ENCODE peak calls at places on chromosomes 2 and 18, in seven cellular contexts. One of them, this sample, is unnamed.

GRCh38 chr18:7608798-7609197 is 41.7 kb downstream of the PTPRM start:
- DNase-seq in pancreas: no peak
- DNase-seq in CD8-positive, alpha-beta memory T cell: no peak
- DNase-seq in thyroid gland: no peak
- DNase-seq in OCI-LY7: no peak
- DNase-seq in PC-3: no peak
- DNase-seq in A549: no peak
- DNase-seq in this sample: no peak

GRCh38 chr2:10345126-10345525 is 42.4 kb downstream of the HPCAL1 start:
- DNase-seq in A549: no peak
- DNase-seq in PC-3: no peak
- DNase-seq in thyroid gland: no peak
- DNase-seq in OCI-LY7: no peak
- DNase-seq in pancreas: no peak
- DNase-seq in CD8-positive, alpha-beta memory T cell: no peak
- DNase-seq in this sample: no peak

GRCh38 chr18:70423988-70424387 is 135.1 kb downstream of the SOCS6 start:
- DNase-seq in PC-3: peak; percentile 92
- DNase-seq in OCI-LY7: no peak
- DNase-seq in thyroid gland: no peak
- DNase-seq in pancreas: no peak
- DNase-seq in A549: no peak
- DNase-seq in CD8-positive, alpha-beta memory T cell: no peak
- DNase-seq in this sample: no peak

GRCh38 chr2:84958135-84959044 is 12.6 kb upstream of the KCMF1 start:
- DNase-seq in pancreas: peak; percentile 82
- DNase-seq in CD8-positive, alpha-beta memory T cell: no peak
- DNase-seq in thyroid gland: peak; percentile 83
- DNase-seq in PC-3: peak; percentile 99
- DNase-seq in A549: peak; percentile 96
- DNase-seq in OCI-LY7: no peak
- DNase-seq in this sample: peak; percentile 83

GRCh38 chr2:15939854-15940660 is at the start of gene MYCN:
- DNase-seq in thyroid gland: peak; percentile 70
- DNase-seq in A549: peak; percentile 44
- DNase-seq in CD8-positive, alpha-beta memory T cell: no peak
- DNase-seq in pancreas: peak; percentile 68
- DNase-seq in PC-3: no peak
- DNase-seq in OCI-LY7: peak; percentile 15
- DNase-seq in this sample: no peak

GRCh38 chr18:64474279-64474678 is 325.4 kb upstream of the LINC00305 start:
- DNase-seq in CD8-positive, alpha-beta memory T cell: no peak
- DNase-seq in thyroid gland: no peak
- DNase-seq in A549: no peak
- DNase-seq in OCI-LY7: no peak
- DNase-seq in PC-3: no peak
- DNase-seq in pancreas: no peak
- DNase-seq in this sample: no peak

GRCh38 chr2:240420206-240420899 is 15.1 kb upstream of the GPC1 start:
- DNase-seq in OCI-LY7: no peak
- DNase-seq in CD8-positive, alpha-beta memory T cell: peak; percentile 36
- DNase-seq in thyroid gland: no peak
- DNase-seq in pancreas: peak; percentile 46
- DNase-seq in A549: no peak
- DNase-seq in PC-3: no peak
- DNase-seq in this sample: peak; percentile 23

GRCh38 chr2:135093192-135093591 is 41.1 kb downstream of the RAB3GAP1 start:
- DNase-seq in CD8-positive, alpha-beta memory T cell: no peak
- DNase-seq in pancreas: no peak
- DNase-seq in PC-3: peak; percentile 64
- DNase-seq in A549: no peak
- DNase-seq in OCI-LY7: no peak
- DNase-seq in thyroid gland: no peak
- DNase-seq in this sample: no peak

GRCh38 chr18:43158381-43158780 is 42.9 kb upstream of the RIT2 start:
- DNase-seq in pancreas: no peak
- DNase-seq in PC-3: no peak
- DNase-seq in OCI-LY7: no peak
- DNase-seq in thyroid gland: no peak
- DNase-seq in CD8-positive, alpha-beta memory T cell: no peak
- DNase-seq in A549: no peak
- DNase-seq in this sample: no peak

GRCh38 chr18:33987206-33987605 is 237.5 kb downstream of the NOL4 start:
- DNase-seq in CD8-positive, alpha-beta memory T cell: no peak
- DNase-seq in thyroid gland: no peak
- DNase-seq in pancreas: no peak
- DNase-seq in PC-3: no peak
- DNase-seq in OCI-LY7: no peak
- DNase-seq in A549: no peak
- DNase-seq in this sample: no peak

GRCh38 chr2:110853516-110853915 is 121.1 kb downstream of the ACOXL start:
- DNase-seq in OCI-LY7: peak; percentile 67
- DNase-seq in A549: peak; percentile 38
- DNase-seq in PC-3: peak; percentile 50
- DNase-seq in CD8-positive, alpha-beta memory T cell: peak; percentile 69
- DNase-seq in pancreas: no peak
- DNase-seq in thyroid gland: peak; percentile 22
- DNase-seq in this sample: peak; percentile 54

GRCh38 chr2:176552456-176553135 is 283.4 kb downstream of the MTX2 start:
- DNase-seq in CD8-positive, alpha-beta memory T cell: no peak
- DNase-seq in thyroid gland: no peak
- DNase-seq in A549: no peak
- DNase-seq in pancreas: no peak
- DNase-seq in OCI-LY7: no peak
- DNase-seq in PC-3: peak; percentile 67
- DNase-seq in this sample: no peak

GRCh38 chr2:100283724-100284501 is 38.4 kb downstream of the LONRF2 start:
- DNase-seq in A549: no peak
- DNase-seq in OCI-LY7: no peak
- DNase-seq in CD8-positive, alpha-beta memory T cell: no peak
- DNase-seq in pancreas: no peak
- DNase-seq in PC-3: peak; percentile 33
- DNase-seq in thyroid gland: no peak
- DNase-seq in this sample: no peak

GRCh38 chr18:13256444-13257305 is 38.1 kb downstream of the LDLRAD4 start:
- DNase-seq in OCI-LY7: no peak
- DNase-seq in PC-3: no peak
- DNase-seq in A549: no peak
- DNase-seq in thyroid gland: no peak
- DNase-seq in pancreas: no peak
- DNase-seq in CD8-positive, alpha-beta memory T cell: no peak
- DNase-seq in this sample: no peak

GRCh38 chr2:105375001-105375561 is 23.8 kb downstream of the FHL2 start:
- DNase-seq in PC-3: no peak
- DNase-seq in CD8-positive, alpha-beta memory T cell: no peak
- DNase-seq in OCI-LY7: no peak
- DNase-seq in pancreas: no peak
- DNase-seq in A549: no peak
- DNase-seq in thyroid gland: no peak
- DNase-seq in this sample: no peak

GRCh38 chr2:71797006-71797810 is 343.8 kb downstream of the DYSF start:
- DNase-seq in CD8-positive, alpha-beta memory T cell: no peak
- DNase-seq in thyroid gland: no peak
- DNase-seq in PC-3: no peak
- DNase-seq in pancreas: no peak
- DNase-seq in A549: no peak
- DNase-seq in OCI-LY7: no peak
- DNase-seq in this sample: no peak

GRCh38 chr18:9558397-9559064 is 55.8 kb downstream of the PPP4R1 start:
- DNase-seq in pancreas: no peak
- DNase-seq in PC-3: no peak
- DNase-seq in thyroid gland: no peak
- DNase-seq in CD8-positive, alpha-beta memory T cell: no peak
- DNase-seq in OCI-LY7: no peak
- DNase-seq in A549: no peak
- DNase-seq in this sample: no peak

GRCh38 chr18:9559253-9559652 is 55.1 kb downstream of the PPP4R1 start:
- DNase-seq in pancreas: no peak
- DNase-seq in A549: no peak
- DNase-seq in PC-3: no peak
- DNase-seq in thyroid gland: no peak
- DNase-seq in CD8-positive, alpha-beta memory T cell: no peak
- DNase-seq in OCI-LY7: no peak
- DNase-seq in this sample: no peak

GRCh38 chr18:9562584-9562983 is 51.8 kb downstream of the PPP4R1 start:
- DNase-seq in CD8-positive, alpha-beta memory T cell: no peak
- DNase-seq in A549: no peak
- DNase-seq in PC-3: no peak
- DNase-seq in OCI-LY7: no peak
- DNase-seq in pancreas: no peak
- DNase-seq in thyroid gland: peak; percentile 43
- DNase-seq in this sample: no peak

GRCh38 chr18:9563326-9563725 is 51.0 kb downstream of the PPP4R1 start:
- DNase-seq in CD8-positive, alpha-beta memory T cell: no peak
- DNase-seq in OCI-LY7: no peak
- DNase-seq in thyroid gland: no peak
- DNase-seq in A549: no peak
- DNase-seq in pancreas: no peak
- DNase-seq in PC-3: no peak
- DNase-seq in this sample: no peak

DNA sequence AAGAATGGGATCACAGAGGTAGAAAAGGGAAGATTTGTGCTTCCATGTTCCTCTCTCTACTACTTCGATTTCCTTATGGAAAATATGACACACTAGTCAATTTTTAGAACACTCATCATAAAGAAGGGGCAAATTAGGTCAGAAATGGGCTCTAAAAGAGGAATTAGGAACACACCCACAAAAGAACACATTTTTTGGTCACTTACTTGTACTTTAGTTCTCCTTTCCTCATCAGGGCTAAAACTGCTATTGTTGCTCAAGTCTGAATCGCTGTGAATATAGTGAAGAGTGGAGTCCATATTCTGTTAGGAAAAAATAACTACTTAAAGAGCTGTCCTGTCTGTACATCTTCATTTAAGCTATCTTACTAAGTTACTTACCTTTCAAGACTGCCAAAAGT is 52.6 kb downstream of the PPP4R1 start:
- DNase-seq in A549: no peak
- DNase-seq in pancreas: no peak
- DNase-seq in thyroid gland: no peak
- DNase-seq in OCI-LY7: no peak
- DNase-seq in PC-3: no peak
- DNase-seq in CD8-positive, alpha-beta memory T cell: no peak
- DNase-seq in this sample: no peak
- H3K27ac ChIP-seq in A549: no peak overlapping the region
- H3K27ac ChIP-seq in pancreas: no peak overlapping the region
- H3K27ac ChIP-seq in thyroid gland: no peak overlapping the region
- H3K27ac ChIP-seq in OCI-LY7: no peak overlapping the region
- H3K27ac ChIP-seq in PC-3: no peak overlapping the region
- H3K27ac ChIP-seq in CD8-positive, alpha-beta memory T cell: no peak overlapping the region
- H3K27ac ChIP-seq in this sample: no peak overlapping the region

DNA sequence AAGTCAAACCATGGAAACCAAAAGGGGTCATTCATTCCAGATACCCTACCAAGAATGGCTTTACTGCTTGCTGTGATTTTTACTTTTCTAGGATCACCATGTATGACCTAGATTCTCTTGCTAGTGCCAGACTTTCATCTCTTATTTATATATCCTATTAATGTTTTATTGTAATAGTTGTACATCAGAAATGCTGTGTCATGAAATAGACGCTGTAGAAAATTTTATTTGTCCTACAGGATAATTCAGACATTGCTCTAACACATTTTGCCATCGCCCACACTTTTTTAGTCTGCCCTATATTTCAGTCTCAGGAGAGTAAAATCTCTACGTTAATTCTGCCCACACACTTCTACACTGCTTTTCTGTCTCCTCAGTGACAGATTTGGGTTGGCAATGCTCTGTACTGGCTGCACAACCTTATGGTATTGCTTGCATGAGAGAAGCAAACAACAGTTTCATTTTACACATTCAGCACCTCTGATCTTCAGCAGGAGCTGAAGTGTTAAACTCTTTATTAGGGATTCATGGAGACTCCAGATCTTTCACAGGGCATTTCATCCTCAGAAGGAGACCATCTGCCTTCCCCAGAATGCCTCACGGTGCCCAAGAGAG is 871.8 kb upstream of the CHAC2 start:
- DNase-seq in thyroid gland: no peak
- DNase-seq in OCI-LY7: no peak
- DNase-seq in A549: no peak
- DNase-seq in CD8-positive, alpha-beta memory T cell: no peak
- DNase-seq in pancreas: no peak
- DNase-seq in PC-3: no peak
- DNase-seq in this sample: no peak
- H3K9me3 ChIP-seq in thyroid gland: no peaks in the 10 kb centered on the region
- H3K9me3 ChIP-seq in OCI-LY7: no peaks in the 10 kb centered on the region
- H3K9me3 ChIP-seq in A549: peaks cover 23% of the 10 kb centered on the region
- H3K9me3 ChIP-seq in CD8-positive, alpha-beta memory T cell: no peaks in the 10 kb centered on the region
- H3K9me3 ChIP-seq in pancreas: no peaks in the 10 kb centered on the region
- H3K9me3 ChIP-seq in PC-3: peaks cover 9% of the 10 kb centered on the region
- H3K9me3 ChIP-seq in this sample: no peaks in the 10 kb centered on the region

GRCh38 chr2:31382452-31383120 is 32.0 kb downstream of the XDH start:
- DNase-seq in A549: no peak
- DNase-seq in pancreas: no peak
- DNase-seq in CD8-positive, alpha-beta memory T cell: no peak
- DNase-seq in OCI-LY7: no peak
- DNase-seq in PC-3: peak; percentile 45
- DNase-seq in thyroid gland: no peak
- DNase-seq in this sample: no peak

GRCh38 chr2:31386172-31386571 is 28.4 kb downstream of the XDH start:
- DNase-seq in PC-3: no peak
- DNase-seq in CD8-positive, alpha-beta memory T cell: no peak
- DNase-seq in pancreas: no peak
- DNase-seq in OCI-LY7: no peak
- DNase-seq in A549: no peak
- DNase-seq in thyroid gland: no peak
- DNase-seq in this sample: no peak

GRCh38 chr2:31383471-31384153 is 30.9 kb downstream of the XDH start:
- DNase-seq in PC-3: peak; percentile 50
- DNase-seq in A549: no peak
- DNase-seq in CD8-positive, alpha-beta memory T cell: no peak
- DNase-seq in thyroid gland: no peak
- DNase-seq in OCI-LY7: no peak
- DNase-seq in pancreas: no peak
- DNase-seq in this sample: no peak

GRCh38 chr2:31384771-31385276 is 29.7 kb downstream of the XDH start:
- DNase-seq in CD8-positive, alpha-beta memory T cell: no peak
- DNase-seq in OCI-LY7: no peak
- DNase-seq in pancreas: no peak
- DNase-seq in PC-3: peak; percentile 90
- DNase-seq in thyroid gland: no peak
- DNase-seq in A549: peak; percentile 79
- DNase-seq in this sample: no peak

GRCh38 chr2:31384351-31384750 is 30.2 kb downstream of the XDH start:
- DNase-seq in PC-3: peak; percentile 89
- DNase-seq in OCI-LY7: no peak
- DNase-seq in pancreas: no peak
- DNase-seq in thyroid gland: no peak
- DNase-seq in CD8-positive, alpha-beta memory T cell: no peak
- DNase-seq in A549: peak; percentile 81
- DNase-seq in this sample: no peak
- H3K27ac ChIP-seq in PC-3: peak overlapping the region; percentile 97
- H3K27ac ChIP-seq in OCI-LY7: no peak overlapping the region
- H3K27ac ChIP-seq in pancreas: no peak overlapping the region
- H3K27ac ChIP-seq in thyroid gland: no peak overlapping the region
- H3K27ac ChIP-seq in CD8-positive, alpha-beta memory T cell: no peak overlapping the region
- H3K27ac ChIP-seq in A549: peak overlapping the region; percentile 89
- H3K27ac ChIP-seq in this sample: no peak overlapping the region

DNA sequence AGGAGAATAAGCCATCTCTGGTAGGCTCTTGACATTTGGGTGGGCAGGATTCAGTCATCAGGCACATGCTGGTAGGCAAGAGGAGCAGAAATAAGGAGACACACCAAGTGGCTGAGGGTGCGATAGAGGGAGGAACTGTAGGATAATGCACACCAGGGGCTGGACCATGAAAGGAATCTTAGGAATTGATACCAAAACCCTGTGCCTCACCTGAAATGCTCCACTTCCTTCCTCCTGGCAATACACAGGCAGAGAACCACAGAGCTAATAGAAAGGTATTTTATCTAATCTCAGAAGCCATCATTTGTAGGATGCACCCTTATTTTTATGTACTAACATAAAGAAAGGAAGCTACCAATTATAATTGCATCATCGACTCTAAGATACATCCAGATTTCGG is 4.4 kb upstream of the CYP1B1 start:
- DNase-seq in OCI-LY7: no peak
- DNase-seq in thyroid gland: no peak
- DNase-seq in CD8-positive, alpha-beta memory T cell: no peak
- DNase-seq in PC-3: no peak
- DNase-seq in A549: no peak
- DNase-seq in pancreas: no peak
- DNase-seq in this sample: no peak
- H3K9me3 ChIP-seq in OCI-LY7: no peaks in the 10 kb centered on the region
- H3K9me3 ChIP-seq in thyroid gland: no peaks in the 10 kb centered on the region
- H3K9me3 ChIP-seq in CD8-positive, alpha-beta memory T cell: no peaks in the 10 kb centered on the region
- H3K9me3 ChIP-seq in PC-3: no peaks in the 10 kb centered on the region
- H3K9me3 ChIP-seq in A549: no peaks in the 10 kb centered on the region
- H3K9me3 ChIP-seq in pancreas: no peaks in the 10 kb centered on the region
- H3K9me3 ChIP-seq in this sample: no peaks in the 10 kb centered on the region

This sample was measured in Peyer's patch.